ENCODE peak calls at places on chromosomes 4 and X, in six cellular contexts. R is spleen; O is CD8-positive, alpha-beta T cell; J is heart left ventricle; C is A549; E is CD4-positive, CD25-positive, alpha-beta regulatory T cell. I is an unnamed sample.
A peak's percentile ranks its signal among the peaks of the same experiment; 100 is the strongest.

GRCh38 chr4:24214796-24215195 is 324.9 kb upstream of the PPARGC1A start:
- DNase-seq in C (no peak), R (no peak), J (no peak), O (no peak), E (no peak), I (no peak)

GRCh38 chrX:9938516-9938915 is 28.6 kb upstream of the CLDN34 start:
- DNase-seq in E (no peak), O (no peak), J (no peak), C (no peak), R (no peak), I (no peak)

GRCh38 chrX:19636989-19637388 is 121.7 kb upstream of the MAP3K15 start:
- DNase-seq in J (no peak), C (no peak), R (no peak), E (no peak), O (no peak), I (no peak)

GRCh38 chrX:101395789-101396188 is 5.0 kb downstream of the RPL36A start:
- DNase-seq in J (no peak), E (no peak), R (no peak), C (no peak), O (no peak), I (no peak)

GRCh38 chr4:169270156-169270809 is 473 bp downstream of the SH3RF1 start:
- DNase-seq in O (no peak), E (peak; percentile 41), J (peak; percentile 70), R (peak; percentile 87), C (peak; percentile 37), I (peak; percentile 80)

GRCh38 chrX:21989415-21989814 is 42.7 kb upstream of the PHEX start:
- DNase-seq in E (no peak), R (no peak), C (no peak), O (no peak), J (no peak), I (no peak)

GRCh38 chr4:7649411-7649740 is 214.6 kb upstream of the PSAPL1 start:
- DNase-seq in C (no peak), E (no peak), R (peak; percentile 80), J (no peak), O (no peak), I (no peak)

GRCh38 chr4:123444298-123444731 is 47.7 kb downstream of the SPRY1 start:
- DNase-seq in J (peak; percentile 60), R (no peak), E (peak; percentile 43), O (peak; percentile 35), C (no peak), I (no peak)

GRCh38 chrX:17433965-17434364 is 59.0 kb downstream of the NHS start:
- DNase-seq in J (no peak), C (no peak), R (no peak), O (no peak), E (no peak), I (no peak)

GRCh38 chrX:38437093-38437492 is 84.7 kb downstream of the OTC start:
- DNase-seq in E (no peak), R (no peak), J (no peak), C (no peak), O (no peak), I (no peak)

GRCh38 chr4:127284236-127284635 is 348.5 kb upstream of the INTU start:
- DNase-seq in R (no peak), C (no peak), J (no peak), O (no peak), E (no peak), I (no peak)

GRCh38 chr4:113725963-113726362 is 35.6 kb downstream of the CAMK2D start:
- DNase-seq in C (no peak), E (no peak), R (no peak), O (no peak), J (no peak), I (no peak)

GRCh38 chr4:60812811-60813210 is 387.3 kb upstream of the ADGRL3 start:
- DNase-seq in O (no peak), J (no peak), R (no peak), C (no peak), E (no peak), I (no peak)

GRCh38 chr4:122783301-122784215 is 43.1 kb upstream of the FGF2 start:
- DNase-seq in C (peak; percentile 70), E (no peak), R (no peak), J (peak; percentile 72), O (no peak), I (peak; percentile 96)

GRCh38 chrX:108199691-108200090 is 108.1 kb downstream of the ATG4A start:
- DNase-seq in J (no peak), R (no peak), O (no peak), C (peak; percentile 44), E (peak; percentile 16), I (peak; percentile 10)

GRCh38 chr4:88286897-88287296 is 2.5 kb upstream of the PPM1K start:
- DNase-seq in R (no peak), E (no peak), J (no peak), C (no peak), O (no peak), I (no peak)

GRCh38 chrX:49175435-49175834 is 3.7 kb downstream of the PLP2 start:
- DNase-seq in J (no peak), R (no peak), C (no peak), E (no peak), O (no peak), I (no peak)

GRCh38 chr4:126627255-126627654 is 1005.5 kb upstream of the INTU start:
- DNase-seq in C (peak; percentile 1), R (no peak), E (no peak), O (no peak), J (no peak), I (no peak)

GRCh38 chr4:184807797-184808718 is 17.7 kb downstream of the ACSL1 start:
- DNase-seq in R (no peak), C (no peak), E (no peak), J (peak; percentile 54), O (no peak), I (peak; percentile 95)

GRCh38 chr4:108172231-108172779 is 3.6 kb upstream of the LEF1 start:
- DNase-seq in R (no peak), C (no peak), J (peak; percentile 8), O (peak; percentile 32), E (peak; percentile 45), I (peak; percentile 65)

GRCh38 chr4:187251896-187252295 is 528.2 kb upstream of the FAT1 start:
- DNase-seq in O (no peak), R (no peak), E (no peak), J (no peak), C (no peak), I (no peak)

GRCh38 chrX:23578079-23578478 is 89.2 kb upstream of the PRDX4 start:
- DNase-seq in R (no peak), E (no peak), C (no peak), J (no peak), O (no peak), I (no peak)

GRCh38 chr4:82431026-82431745 is 796 bp downstream of the ENOPH1 start:
- DNase-seq in R (peak; percentile 90), J (peak; percentile 12), C (peak; percentile 24), O (peak; percentile 51), E (peak; percentile 69), I (no peak)

DNA sequence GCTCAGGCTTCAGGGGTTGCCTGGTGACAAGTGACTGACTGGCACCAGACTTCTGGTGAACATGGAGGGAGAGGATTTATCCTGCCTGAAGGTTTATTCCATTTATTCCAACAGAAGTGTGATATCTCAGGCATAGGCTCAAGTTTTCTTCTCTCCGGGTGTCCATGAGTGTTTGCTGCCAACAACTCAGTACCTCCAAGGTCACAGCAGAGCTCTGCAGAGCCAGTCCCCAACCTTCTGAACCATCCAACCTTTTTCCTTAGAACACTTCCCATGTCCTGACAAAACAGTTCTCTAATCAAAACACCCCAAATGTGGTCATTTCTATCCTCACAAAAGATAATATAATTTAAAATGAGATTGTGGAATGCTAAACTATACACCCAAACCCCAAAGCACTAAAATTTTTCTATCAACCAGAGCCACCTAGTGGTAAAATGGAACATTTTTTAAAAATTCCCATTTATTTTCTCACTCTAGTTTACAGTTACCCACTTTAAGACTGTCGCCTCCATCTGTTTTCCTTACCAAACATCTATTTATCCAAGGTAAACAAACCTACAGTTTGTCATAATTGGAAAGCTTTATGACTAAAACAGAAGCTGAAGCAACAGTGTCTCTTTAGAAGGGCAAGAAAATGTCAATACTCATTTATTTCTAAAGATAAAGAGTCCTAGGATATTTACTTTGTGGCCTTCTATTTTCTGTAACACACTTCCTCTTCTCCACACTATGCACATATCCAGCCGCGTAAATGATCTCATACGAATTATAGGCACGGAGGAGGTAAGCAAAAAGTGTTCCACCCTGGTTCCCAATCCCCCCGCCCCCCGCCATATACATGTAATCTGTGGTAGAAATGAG is 39.5 kb downstream of the TMEM154 start:
- DNase-seq in O (no peak), R (no peak), C (peak; percentile 20), E (peak; percentile 28), J (no peak), I (peak; percentile 45)
- H3K4me1 ChIP-seq in O (no peaks in the 10 kb centered on the region), R (peaks cover 26% of the 10 kb centered on the region), C (no peaks in the 10 kb centered on the region), E (peaks cover 20% of the 10 kb centered on the region), J (peaks cover 40% of the 10 kb centered on the region), I (no peaks in the 10 kb centered on the region)

GRCh38 chr4:14236359-14236758 is 608.8 kb upstream of the BOD1L1 start:
- DNase-seq in C (no peak), J (no peak), E (no peak), R (no peak), O (no peak), I (no peak)

GRCh38 chr4:14237911-14238310 is 610.4 kb upstream of the BOD1L1 start:
- DNase-seq in E (no peak), J (no peak), O (no peak), C (no peak), R (no peak), I (no peak)

GRCh38 chr4:14234330-14234729 is 606.8 kb upstream of the BOD1L1 start:
- DNase-seq in C (no peak), J (no peak), E (no peak), R (no peak), O (no peak), I (no peak)

DNA sequence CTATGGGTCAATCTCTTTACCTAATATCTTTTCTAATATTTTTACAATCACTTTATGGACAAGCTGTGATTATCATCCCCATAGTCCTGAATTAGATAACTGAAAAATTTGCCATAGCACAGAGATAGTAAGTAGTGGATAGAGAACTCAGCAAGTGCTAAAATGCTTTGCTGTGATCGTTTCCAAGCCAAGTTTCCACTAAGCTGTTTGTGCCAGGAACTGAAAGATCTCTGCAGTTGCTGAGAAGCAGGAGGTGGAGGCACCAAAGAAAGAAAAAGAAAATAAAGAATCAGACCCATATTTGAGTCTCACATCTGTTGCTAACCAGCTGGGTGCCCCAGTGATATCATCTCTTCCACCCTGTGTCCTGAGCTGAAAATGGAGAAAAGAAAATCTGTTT is 605.6 kb upstream of the BOD1L1 start:
- DNase-seq in R (no peak), O (no peak), E (no peak), J (no peak), C (no peak), I (no peak)
- H3K9me3 ChIP-seq in R (no peaks in the 10 kb centered on the region), O (no peaks in the 10 kb centered on the region), E (no peaks in the 10 kb centered on the region), J (no peaks in the 10 kb centered on the region), C (no peaks in the 10 kb centered on the region), I (no peaks in the 10 kb centered on the region)

GRCh38 chr4:40199179-40199670 is 2.4 kb downstream of the RHOH start:
- DNase-seq in E (peak; percentile 69), O (no peak), R (no peak), J (no peak), C (no peak), I (no peak)
- H3K27ac ChIP-seq in E (peak overlapping the region; percentile 100), O (peak overlapping the region; percentile 89), R (peak overlapping the region; percentile 80), J (no peak overlapping the region), C (no peak overlapping the region), I (no peak overlapping the region)

DNA sequence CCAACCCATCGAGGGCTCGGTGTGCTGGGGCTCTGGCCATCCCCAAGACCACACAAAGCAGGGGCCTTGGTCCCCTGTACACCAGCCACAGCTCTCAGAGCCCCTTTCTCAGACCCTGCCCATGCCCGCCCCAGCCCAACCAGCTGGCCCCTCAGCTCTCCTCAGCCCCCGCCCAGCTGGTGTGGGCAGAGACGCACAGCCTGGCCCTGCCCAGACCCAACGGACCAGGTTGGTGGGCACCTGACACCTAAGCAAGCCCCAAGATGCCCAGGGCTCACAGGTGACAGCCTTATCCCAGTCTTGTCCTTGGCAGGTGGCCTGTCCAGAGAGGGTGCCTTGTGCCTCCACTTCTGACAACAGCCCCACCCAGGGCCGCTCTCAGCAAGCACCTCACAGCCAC is 42.4 kb downstream of the FAM53A start:
- DNase-seq in C (no peak), E (no peak), R (no peak), O (no peak), J (no peak), I (no peak)
- H3K4me1 ChIP-seq in C (no peaks in the 10 kb centered on the region), E (no peaks in the 10 kb centered on the region), R (no peaks in the 10 kb centered on the region), O (no peaks in the 10 kb centered on the region), J (no peaks in the 10 kb centered on the region), I (no peaks in the 10 kb centered on the region)